ENCODE peak calls at places on chromosomes 6 and 20, in four cellular contexts. Z, N, D and Y are unnamed samples.

GRCh38 chr6:11772109-11772830 is 6.3 kb downstream of the ADTRP start:
- DNase-seq in Z (peak; percentile 86), N (no peak), D (no peak), Y (peak; percentile 97)

GRCh38 chr20:19254086-19254821 is 41.8 kb downstream of the SLC24A3 start:
- DNase-seq in Z (no peak), N (no peak), D (no peak), Y (no peak)

GRCh38 chr6:12403201-12403826 is 113.2 kb downstream of the EDN1 start:
- DNase-seq in Z (peak; percentile 44), N (no peak), D (no peak), Y (peak; percentile 60)

GRCh38 chr6:72865467-72865866 is 243.6 kb downstream of the KCNQ5 start:
- DNase-seq in Z (no peak), N (no peak), D (no peak), Y (peak; percentile 22)

GRCh38 chr20:16222859-16223411 is 350.3 kb downstream of the KIF16B start:
- DNase-seq in Z (no peak), N (no peak), D (no peak), Y (no peak)

GRCh38 chr6:143575440-143575839 is 63.9 kb upstream of the FUCA2 start:
- DNase-seq in Z (peak; percentile 80), N (peak; percentile 65), D (peak; percentile 49), Y (peak; percentile 78)

GRCh38 chr20:19789446-19789845 is 31.4 kb downstream of the RIN2 start:
- DNase-seq in Z (peak; percentile 75), N (no peak), D (no peak), Y (no peak)

GRCh38 chr6:168368063-168368835 is 48.7 kb upstream of the DACT2 start:
- DNase-seq in Z (no peak), N (no peak), D (no peak), Y (no peak)

GRCh38 chr20:44866703-44867335 is 18.7 kb upstream of the YWHAB start:
- DNase-seq in Z (no peak), N (no peak), D (no peak), Y (no peak)

DNA sequence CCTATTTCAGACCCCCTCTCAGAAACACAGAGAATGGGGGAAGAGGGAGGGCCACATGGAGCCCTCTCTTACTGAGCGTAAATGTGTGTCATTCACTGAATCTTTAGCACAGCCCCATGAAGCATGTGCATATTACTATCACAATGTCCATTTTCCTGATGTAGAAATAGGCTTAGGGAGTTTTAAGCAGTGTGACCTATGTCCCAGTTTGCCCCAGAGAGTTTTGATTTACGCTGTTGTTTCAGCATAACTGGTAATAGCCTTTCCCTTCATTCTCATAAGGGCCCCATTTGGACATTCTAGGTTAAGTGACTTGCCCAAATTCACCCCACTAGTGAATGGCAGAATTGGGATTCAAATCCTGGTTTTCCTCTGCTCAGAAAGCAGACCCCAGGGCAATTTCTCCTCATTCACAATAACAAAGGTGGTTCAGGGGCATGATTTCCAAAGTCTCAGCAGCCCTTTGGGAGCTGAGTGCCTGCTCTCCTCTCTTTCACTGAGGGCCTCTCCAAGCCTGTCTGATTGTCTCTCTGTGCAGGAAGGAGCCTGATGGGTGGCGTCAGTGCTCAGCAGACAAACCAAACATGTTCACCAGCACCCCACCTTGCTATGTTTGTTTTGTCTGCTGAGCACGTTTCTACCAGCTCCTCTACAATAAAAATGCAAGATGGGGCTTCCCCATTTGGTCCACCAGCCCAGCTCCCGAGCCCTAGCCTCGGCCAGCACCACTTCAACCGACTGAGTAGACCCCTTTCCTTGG is 25.2 kb upstream of the TCP11 start:
- DNase-seq in Z (no peak), N (no peak), D (no peak), Y (no peak)
- H3K18ac ChIP-seq in Z (no peak overlapping the region), N (no peak overlapping the region), D (no peak overlapping the region), Y (peak overlapping the region; percentile 23)

DNA sequence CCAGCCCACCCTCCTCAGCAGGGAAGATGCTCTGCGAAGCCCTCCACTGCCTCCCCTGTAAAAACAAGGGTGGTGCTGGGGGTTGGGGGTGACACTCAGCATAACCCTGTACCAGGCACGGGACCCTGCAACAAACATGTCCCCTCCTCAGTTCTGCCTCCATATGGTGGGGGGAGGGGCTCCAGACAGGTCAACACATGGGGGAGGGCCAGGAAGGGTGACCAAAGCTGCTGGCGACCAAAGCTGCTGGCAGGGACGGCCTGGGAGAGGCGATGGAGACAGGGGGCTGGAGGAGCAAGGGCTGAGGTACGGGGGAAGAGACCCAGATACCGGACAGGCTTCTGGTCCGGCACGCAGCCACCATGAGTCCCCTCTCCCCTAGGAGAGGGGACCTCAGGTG is 123.2 kb downstream of the TAF4 start:
- DNase-seq in Z (no peak), N (no peak), D (no peak), Y (no peak)
- H3K9ac ChIP-seq in Z (no peak overlapping the region), N (no peak overlapping the region), D (no peak overlapping the region), Y (no peak overlapping the region)

GRCh38 chr6:37222125-37222967 is 35.2 kb upstream of the TBC1D22B start:
- DNase-seq in Z (peak; percentile 99), N (peak; percentile 87), D (peak; percentile 98), Y (peak; percentile 90)
- H3K18ac ChIP-seq in Z (peak overlapping the region; percentile 12), N (peak overlapping the region; percentile 98), D (no peak overlapping the region), Y (peak overlapping the region; percentile 85)

DNA sequence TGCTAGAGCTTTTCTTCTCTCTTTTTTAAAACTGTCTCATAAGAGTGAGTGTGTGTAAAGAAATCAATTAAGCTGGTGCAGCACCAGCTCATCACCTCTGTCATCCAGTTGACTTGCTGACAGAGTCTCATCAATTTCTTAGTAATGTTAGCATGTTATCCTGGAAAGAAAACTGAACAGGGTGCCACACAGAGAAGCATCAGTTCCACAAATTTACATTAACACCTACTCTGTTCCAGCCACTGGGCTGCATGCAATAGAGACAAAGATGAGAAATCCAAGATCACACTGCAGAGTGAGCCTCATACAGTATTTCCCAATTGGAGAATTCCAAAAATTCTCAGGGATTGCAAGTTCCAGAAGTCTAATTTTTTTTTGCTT is 207.0 kb upstream of the CITED2 start:
- DNase-seq in Z (no peak), N (no peak), D (no peak), Y (no peak)
- H3K9ac ChIP-seq in Z (no peak overlapping the region), N (no peak overlapping the region), D (no peak overlapping the region), Y (no peak overlapping the region)

GRCh38 chr20:37090357-37090871 is 5.4 kb downstream of the RBL1 start:
- DNase-seq in Z (no peak), N (no peak), D (no peak), Y (no peak)

GRCh38 chr20:37096415-37097039 is 730 bp upstream of the RBL1 start:
- DNase-seq in Z (no peak), N (no peak), D (no peak), Y (no peak)

GRCh38 chr20:37095609-37096414 is at the start of gene RBL1:
- DNase-seq in Z (peak; percentile 97), N (peak; percentile 90), D (peak; percentile 95), Y (peak; percentile 90)

DNA sequence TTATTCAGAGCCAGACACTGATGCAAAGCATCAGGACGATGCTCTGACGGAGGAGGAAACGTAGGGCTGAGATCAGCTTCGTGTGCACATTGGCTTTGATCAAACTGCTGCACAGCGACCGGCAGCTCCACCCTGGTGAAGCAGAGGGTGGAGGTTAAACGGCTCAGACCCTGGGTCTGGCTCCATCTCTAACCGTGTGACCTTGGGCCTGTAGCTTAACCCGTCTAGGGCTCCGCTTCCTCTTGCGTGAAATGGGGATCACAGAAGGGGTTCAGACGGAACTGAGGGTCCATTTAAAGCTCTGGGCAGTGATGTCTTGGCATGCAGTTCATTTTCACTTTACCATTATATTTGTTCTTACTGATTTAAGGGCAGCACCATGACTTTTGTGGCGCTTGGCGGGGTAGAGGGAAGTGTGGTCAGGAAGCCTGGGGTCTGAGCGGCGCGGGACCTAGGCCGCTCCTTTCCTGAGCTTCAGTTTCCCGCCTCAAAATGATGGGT is 639 bp downstream of the RBL1 start:
- DNase-seq in Z (no peak), N (no peak), D (no peak), Y (no peak)
- H3K18ac ChIP-seq in Z (peak overlapping the region; percentile 18), N (peak overlapping the region; percentile 86), D (peak overlapping the region; percentile 2), Y (no peak overlapping the region)